ENCODE peak calls at places on chromosomes 3 and 15, in nine cellular contexts. One of them, this sample, is unnamed.
A peak's percentile ranks its signal among the peaks of the same experiment; 100 is the strongest.

GRCh38 chr3:15535757-15536156 is 14.3 kb upstream of the COLQ start:
- DNase-seq in progenitor cell of endocrine pancreas: no peak
- DNase-seq in GM10248: peak; percentile 45
- DNase-seq in fibroblast of mammary gland: peak; percentile 6
- DNase-seq in MM.1S: no peak
- DNase-seq in B cell: no peak
- DNase-seq in astrocyte of the spinal cord: no peak
- DNase-seq in AG04449: no peak
- DNase-seq in A549: no peak
- DNase-seq in this sample: no peak

GRCh38 chr3:188209740-188210139 is 55.8 kb downstream of the LPP start:
- DNase-seq in A549: no peak
- DNase-seq in GM10248: no peak
- DNase-seq in B cell: no peak
- DNase-seq in fibroblast of mammary gland: no peak
- DNase-seq in astrocyte of the spinal cord: peak; percentile 15
- DNase-seq in progenitor cell of endocrine pancreas: no peak
- DNase-seq in MM.1S: no peak
- DNase-seq in AG04449: no peak
- DNase-seq in this sample: no peak

GRCh38 chr15:74514039-74514438 is 27.0 kb upstream of the ARID3B start:
- DNase-seq in MM.1S: no peak
- DNase-seq in fibroblast of mammary gland: no peak
- DNase-seq in B cell: no peak
- DNase-seq in GM10248: no peak
- DNase-seq in astrocyte of the spinal cord: no peak
- DNase-seq in AG04449: no peak
- DNase-seq in A549: no peak
- DNase-seq in progenitor cell of endocrine pancreas: no peak
- DNase-seq in this sample: no peak

GRCh38 chr3:113531826-113532697 is at the start of gene SIDT1:
- DNase-seq in AG04449: no peak
- DNase-seq in MM.1S: peak; percentile 88
- DNase-seq in B cell: peak; percentile 81
- DNase-seq in fibroblast of mammary gland: no peak
- DNase-seq in progenitor cell of endocrine pancreas: no peak
- DNase-seq in astrocyte of the spinal cord: peak; percentile 13
- DNase-seq in GM10248: peak; percentile 78
- DNase-seq in A549: peak; percentile 31
- DNase-seq in this sample: no peak

GRCh38 chr3:183845090-183845489 is 19.7 kb upstream of the MAP6D1 start:
- DNase-seq in astrocyte of the spinal cord: peak; percentile 12
- DNase-seq in progenitor cell of endocrine pancreas: no peak
- DNase-seq in MM.1S: no peak
- DNase-seq in B cell: no peak
- DNase-seq in AG04449: no peak
- DNase-seq in fibroblast of mammary gland: no peak
- DNase-seq in GM10248: no peak
- DNase-seq in A549: no peak
- DNase-seq in this sample: no peak

GRCh38 chr3:38137615-38138346 is 680 bp upstream of the MYD88 start:
- DNase-seq in A549: no peak
- DNase-seq in MM.1S: peak; percentile 20
- DNase-seq in fibroblast of mammary gland: no peak
- DNase-seq in astrocyte of the spinal cord: no peak
- DNase-seq in progenitor cell of endocrine pancreas: no peak
- DNase-seq in GM10248: no peak
- DNase-seq in B cell: peak; percentile 44
- DNase-seq in AG04449: peak; percentile 24
- DNase-seq in this sample: no peak

GRCh38 chr15:91930092-91930491 is 76.6 kb downstream of the SLCO3A1 start:
- DNase-seq in AG04449: no peak
- DNase-seq in astrocyte of the spinal cord: no peak
- DNase-seq in progenitor cell of endocrine pancreas: no peak
- DNase-seq in MM.1S: no peak
- DNase-seq in A549: no peak
- DNase-seq in fibroblast of mammary gland: no peak
- DNase-seq in GM10248: no peak
- DNase-seq in B cell: no peak
- DNase-seq in this sample: no peak

GRCh38 chr3:23430781-23431423 is 227.8 kb downstream of the UBE2E2 start:
- DNase-seq in AG04449: no peak
- DNase-seq in astrocyte of the spinal cord: peak; percentile 18
- DNase-seq in A549: no peak
- DNase-seq in fibroblast of mammary gland: peak; percentile 35
- DNase-seq in progenitor cell of endocrine pancreas: no peak
- DNase-seq in GM10248: no peak
- DNase-seq in B cell: no peak
- DNase-seq in MM.1S: no peak
- DNase-seq in this sample: no peak

GRCh38 chr3:65523878-65524277 is 514.8 kb downstream of the MAGI1 start:
- DNase-seq in B cell: no peak
- DNase-seq in A549: no peak
- DNase-seq in MM.1S: no peak
- DNase-seq in progenitor cell of endocrine pancreas: no peak
- DNase-seq in AG04449: no peak
- DNase-seq in astrocyte of the spinal cord: no peak
- DNase-seq in fibroblast of mammary gland: no peak
- DNase-seq in GM10248: no peak
- DNase-seq in this sample: no peak

GRCh38 chr3:126474498-126475410 is 937 bp downstream of the ZXDC start:
- DNase-seq in B cell: peak; percentile 52
- DNase-seq in fibroblast of mammary gland: peak; percentile 30
- DNase-seq in progenitor cell of endocrine pancreas: peak; percentile 49
- DNase-seq in GM10248: peak; percentile 59
- DNase-seq in AG04449: no peak
- DNase-seq in astrocyte of the spinal cord: peak; percentile 51
- DNase-seq in MM.1S: peak; percentile 69
- DNase-seq in A549: peak; percentile 35
- DNase-seq in this sample: no peak

GRCh38 chr3:139312416-139312815 is 31.4 kb upstream of the MRPS22 start:
- DNase-seq in GM10248: no peak
- DNase-seq in MM.1S: no peak
- DNase-seq in B cell: no peak
- DNase-seq in astrocyte of the spinal cord: no peak
- DNase-seq in AG04449: no peak
- DNase-seq in fibroblast of mammary gland: no peak
- DNase-seq in A549: no peak
- DNase-seq in progenitor cell of endocrine pancreas: no peak
- DNase-seq in this sample: no peak

GRCh38 chr3:40078590-40078989 is 230.9 kb upstream of the EIF1B start:
- DNase-seq in B cell: no peak
- DNase-seq in astrocyte of the spinal cord: no peak
- DNase-seq in fibroblast of mammary gland: no peak
- DNase-seq in GM10248: no peak
- DNase-seq in MM.1S: no peak
- DNase-seq in progenitor cell of endocrine pancreas: no peak
- DNase-seq in A549: no peak
- DNase-seq in AG04449: no peak
- DNase-seq in this sample: no peak

GRCh38 chr3:40068647-40069046 is 240.9 kb upstream of the EIF1B start:
- DNase-seq in progenitor cell of endocrine pancreas: no peak
- DNase-seq in AG04449: no peak
- DNase-seq in A549: no peak
- DNase-seq in B cell: no peak
- DNase-seq in astrocyte of the spinal cord: no peak
- DNase-seq in GM10248: no peak
- DNase-seq in fibroblast of mammary gland: no peak
- DNase-seq in MM.1S: no peak
- DNase-seq in this sample: no peak

GRCh38 chr3:40071683-40072238 is 237.7 kb upstream of the EIF1B start:
- DNase-seq in A549: no peak
- DNase-seq in astrocyte of the spinal cord: no peak
- DNase-seq in AG04449: no peak
- DNase-seq in MM.1S: no peak
- DNase-seq in fibroblast of mammary gland: no peak
- DNase-seq in progenitor cell of endocrine pancreas: no peak
- DNase-seq in B cell: no peak
- DNase-seq in GM10248: no peak
- DNase-seq in this sample: no peak

GRCh38 chr3:40070816-40071215 is 238.7 kb upstream of the EIF1B start:
- DNase-seq in progenitor cell of endocrine pancreas: no peak
- DNase-seq in MM.1S: no peak
- DNase-seq in fibroblast of mammary gland: peak; percentile 35
- DNase-seq in astrocyte of the spinal cord: no peak
- DNase-seq in AG04449: no peak
- DNase-seq in B cell: no peak
- DNase-seq in GM10248: no peak
- DNase-seq in A549: no peak
- DNase-seq in this sample: no peak

DNA sequence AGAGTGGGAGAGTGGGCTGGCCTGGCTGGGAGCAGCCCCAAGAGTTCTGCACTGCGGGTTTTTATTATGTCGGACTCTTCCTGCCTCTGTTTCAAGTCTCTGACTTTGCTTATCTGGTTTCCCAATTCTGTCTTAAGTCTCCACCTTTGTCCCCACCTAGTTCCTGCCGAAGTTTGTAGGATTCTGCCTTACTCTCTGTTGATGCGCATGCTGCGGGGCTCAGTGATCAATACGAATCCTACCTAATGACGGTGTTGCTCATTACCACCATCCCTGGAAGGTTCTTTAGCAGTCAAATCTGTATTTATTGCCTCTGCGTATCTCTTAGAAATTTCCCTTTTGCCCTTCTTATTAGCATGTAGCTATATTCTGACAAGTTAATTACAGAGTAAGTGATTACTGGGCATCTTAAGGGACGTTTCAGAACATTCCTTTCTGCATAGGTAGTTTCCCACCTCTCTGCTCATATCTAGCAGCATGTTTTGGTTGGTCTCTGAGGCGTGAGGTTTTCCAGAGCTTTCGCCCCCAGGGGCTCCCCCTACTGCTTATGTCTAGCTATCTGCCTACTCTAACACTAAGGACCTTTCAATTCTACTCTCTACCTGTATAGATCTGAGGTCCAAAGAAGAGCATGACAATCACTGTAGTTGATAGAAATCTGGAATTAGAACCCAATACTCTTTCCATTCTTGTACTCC is 236.0 kb upstream of the EIF1B start:
- DNase-seq in B cell: no peak
- DNase-seq in fibroblast of mammary gland: no peak
- DNase-seq in A549: no peak
- DNase-seq in AG04449: no peak
- DNase-seq in MM.1S: no peak
- DNase-seq in progenitor cell of endocrine pancreas: no peak
- DNase-seq in astrocyte of the spinal cord: no peak
- DNase-seq in GM10248: no peak
- DNase-seq in this sample: no peak
- TF ChIP-seq CTCF in B cell: no peak
- TF ChIP-seq CTCF in fibroblast of mammary gland: peak; percentile 9
- TF ChIP-seq CTCF in A549: no peak
- TF ChIP-seq CTCF in AG04449: peak; percentile 2
- TF ChIP-seq CTCF in MM.1S: no peak
- TF ChIP-seq CTCF in progenitor cell of endocrine pancreas: peak; percentile 36
- TF ChIP-seq CTCF in astrocyte of the spinal cord: no peak
- TF ChIP-seq CTCF in GM10248: no peak
- TF ChIP-seq CTCF in this sample: no peak

GRCh38 chr3:4978966-4979400 is 254 bp upstream of the BHLHE40 start:
- DNase-seq in A549: peak; percentile 89
- DNase-seq in fibroblast of mammary gland: peak; percentile 99
- DNase-seq in MM.1S: peak; percentile 87
- DNase-seq in AG04449: peak; percentile 96
- DNase-seq in progenitor cell of endocrine pancreas: no peak
- DNase-seq in B cell: peak; percentile 92
- DNase-seq in astrocyte of the spinal cord: peak; percentile 99
- DNase-seq in GM10248: peak; percentile 90
- DNase-seq in this sample: no peak

GRCh38 chr3:4978259-4978965 is 825 bp upstream of the BHLHE40 start:
- DNase-seq in GM10248: peak; percentile 83
- DNase-seq in AG04449: peak; percentile 94
- DNase-seq in MM.1S: peak; percentile 85
- DNase-seq in A549: peak; percentile 94
- DNase-seq in fibroblast of mammary gland: peak; percentile 98
- DNase-seq in progenitor cell of endocrine pancreas: no peak
- DNase-seq in B cell: peak; percentile 89
- DNase-seq in astrocyte of the spinal cord: peak; percentile 100
- DNase-seq in this sample: peak; percentile 85

GRCh38 chr3:4977889-4978258 is 1.4 kb upstream of the BHLHE40 start:
- DNase-seq in AG04449: no peak
- DNase-seq in MM.1S: no peak
- DNase-seq in progenitor cell of endocrine pancreas: no peak
- DNase-seq in astrocyte of the spinal cord: no peak
- DNase-seq in A549: no peak
- DNase-seq in B cell: no peak
- DNase-seq in GM10248: no peak
- DNase-seq in fibroblast of mammary gland: no peak
- DNase-seq in this sample: no peak

GRCh38 chr3:4976109-4976508 is 3.1 kb upstream of the BHLHE40 start:
- DNase-seq in GM10248: no peak
- DNase-seq in AG04449: no peak
- DNase-seq in MM.1S: no peak
- DNase-seq in astrocyte of the spinal cord: peak; percentile 52
- DNase-seq in A549: peak; percentile 78
- DNase-seq in fibroblast of mammary gland: peak; percentile 81
- DNase-seq in B cell: peak; percentile 45
- DNase-seq in progenitor cell of endocrine pancreas: no peak
- DNase-seq in this sample: no peak

GRCh38 chr3:4977001-4977888 is 2.0 kb upstream of the BHLHE40 start:
- DNase-seq in fibroblast of mammary gland: peak; percentile 95
- DNase-seq in AG04449: no peak
- DNase-seq in B cell: peak; percentile 55
- DNase-seq in progenitor cell of endocrine pancreas: no peak
- DNase-seq in A549: peak; percentile 62
- DNase-seq in GM10248: peak; percentile 75
- DNase-seq in MM.1S: peak; percentile 39
- DNase-seq in astrocyte of the spinal cord: peak; percentile 92
- DNase-seq in this sample: no peak
- TF ChIP-seq CTCF in fibroblast of mammary gland: no peak
- TF ChIP-seq CTCF in AG04449: peak; percentile 10
- TF ChIP-seq CTCF in B cell: no peak
- TF ChIP-seq CTCF in progenitor cell of endocrine pancreas: no peak
- TF ChIP-seq CTCF in A549: no peak
- TF ChIP-seq CTCF in GM10248: no peak
- TF ChIP-seq CTCF in MM.1S: no peak
- TF ChIP-seq CTCF in astrocyte of the spinal cord: peak; percentile 27
- TF ChIP-seq CTCF in this sample: no peak

GRCh38 chr15:100650685-100651084 is 48.3 kb downstream of the ASB7 start:
- DNase-seq in GM10248: no peak
- DNase-seq in A549: peak; percentile 34
- DNase-seq in fibroblast of mammary gland: no peak
- DNase-seq in AG04449: no peak
- DNase-seq in B cell: no peak
- DNase-seq in astrocyte of the spinal cord: no peak
- DNase-seq in progenitor cell of endocrine pancreas: no peak
- DNase-seq in MM.1S: no peak
- DNase-seq in this sample: no peak
- TF ChIP-seq CTCF in GM10248: peak; percentile 17
- TF ChIP-seq CTCF in A549: peak; percentile 39
- TF ChIP-seq CTCF in fibroblast of mammary gland: no peak
- TF ChIP-seq CTCF in AG04449: no peak
- TF ChIP-seq CTCF in B cell: no peak
- TF ChIP-seq CTCF in astrocyte of the spinal cord: peak; percentile 9
- TF ChIP-seq CTCF in progenitor cell of endocrine pancreas: peak; percentile 32
- TF ChIP-seq CTCF in MM.1S: peak; percentile 20
- TF ChIP-seq CTCF in this sample: no peak

DNA sequence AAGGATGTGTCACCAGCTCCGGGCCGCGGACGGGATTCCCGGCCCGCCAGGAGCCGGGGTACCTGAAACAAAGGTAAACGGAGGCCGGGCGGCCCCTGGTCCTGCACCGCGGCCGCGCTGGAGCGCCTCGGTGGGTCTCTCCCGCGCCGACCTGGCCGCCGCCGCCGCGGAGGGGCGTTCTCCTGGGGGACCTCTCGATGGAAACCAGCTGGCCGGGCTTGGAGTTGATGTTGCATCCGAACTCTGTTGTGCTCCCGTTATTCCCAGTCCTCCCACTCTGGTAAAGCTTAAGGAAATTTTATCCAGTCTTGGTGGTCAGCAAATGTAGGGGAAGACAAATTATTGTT is 794 bp downstream of the PPP2R3A start:
- DNase-seq in A549: no peak
- DNase-seq in B cell: no peak
- DNase-seq in fibroblast of mammary gland: peak; percentile 31
- DNase-seq in progenitor cell of endocrine pancreas: peak; percentile 44
- DNase-seq in MM.1S: no peak
- DNase-seq in astrocyte of the spinal cord: peak; percentile 34
- DNase-seq in GM10248: no peak
- DNase-seq in AG04449: no peak
- DNase-seq in this sample: peak; percentile 79
- TF ChIP-seq CTCF in A549: no peak
- TF ChIP-seq CTCF in B cell: no peak
- TF ChIP-seq CTCF in fibroblast of mammary gland: no peak
- TF ChIP-seq CTCF in progenitor cell of endocrine pancreas: no peak
- TF ChIP-seq CTCF in MM.1S: no peak
- TF ChIP-seq CTCF in astrocyte of the spinal cord: no peak
- TF ChIP-seq CTCF in GM10248: no peak
- TF ChIP-seq CTCF in AG04449: no peak
- TF ChIP-seq CTCF in this sample: no peak

This sample was measured in type B pancreatic cell.